ENCODE peak calls at places on chromosomes 11 and 22, in nine cellular contexts. S is transverse colon, N is adrenal gland, V is heart left ventricle, C is HCT116, A is body of pancreas, L is GM12891, Z is stomach, W is esophagus squamous epithelium. E is an unnamed sample.

GRCh38 chr11:28666632-28667031 is 558.4 kb downstream of the METTL15 start:
- DNase-seq in S (no peak), N (no peak), V (no peak), C (no peak), A (no peak), L (no peak), Z (no peak), W (no peak), E (no peak)

GRCh38 chr11:124745835-124746620 is 6.0 kb downstream of the VSIG2 start:
- DNase-seq in S (peak; percentile 68), N (no peak), V (no peak), C (no peak), A (no peak), L (peak; percentile 56), Z (no peak), W (no peak), E (peak; percentile 32)

GRCh38 chr22:36156515-36157419 is 3.8 kb downstream of the APOL3 start:
- DNase-seq in S (peak; percentile 76), N (peak; percentile 94), V (peak; percentile 91), C (no peak), A (peak; percentile 72), L (no peak), Z (peak; percentile 68), W (peak; percentile 11), E (peak; percentile 64)

GRCh38 chr11:78391424-78391823 is 26.2 kb downstream of the GAB2 start:
- DNase-seq in S (no peak), N (no peak), V (no peak), C (no peak), A (no peak), L (no peak), Z (no peak), W (no peak), E (no peak)

GRCh38 chr22:20406686-20407408 is 12.9 kb downstream of the ZNF74 start:
- DNase-seq in S (no peak), N (no peak), V (no peak), C (no peak), A (no peak), L (no peak), Z (no peak), W (no peak), E (no peak)

GRCh38 chr22:31253949-31254348 is 38.3 kb downstream of the PIK3IP1 start:
- DNase-seq in S (peak; percentile 73), N (no peak), V (peak; percentile 49), C (no peak), A (peak; percentile 91), L (no peak), Z (peak; percentile 89), W (no peak), E (no peak)

GRCh38 chr22:28909375-28909774 is 26.0 kb downstream of the ZNRF3 start:
- DNase-seq in S (no peak), N (no peak), V (no peak), C (no peak), A (no peak), L (no peak), Z (no peak), W (no peak), E (peak; percentile 38)

GRCh38 chr22:24485608-24486007 is 9.5 kb upstream of the UPB1 start:
- DNase-seq in S (no peak), N (no peak), V (no peak), C (no peak), A (no peak), L (no peak), Z (no peak), W (no peak), E (no peak)

GRCh38 chr11:46560300-46561025 is 33.4 kb downstream of the AMBRA1 start:
- DNase-seq in S (no peak), N (no peak), V (no peak), C (no peak), A (peak; percentile 20), L (no peak), Z (no peak), W (no peak), E (peak; percentile 71)

DNA sequence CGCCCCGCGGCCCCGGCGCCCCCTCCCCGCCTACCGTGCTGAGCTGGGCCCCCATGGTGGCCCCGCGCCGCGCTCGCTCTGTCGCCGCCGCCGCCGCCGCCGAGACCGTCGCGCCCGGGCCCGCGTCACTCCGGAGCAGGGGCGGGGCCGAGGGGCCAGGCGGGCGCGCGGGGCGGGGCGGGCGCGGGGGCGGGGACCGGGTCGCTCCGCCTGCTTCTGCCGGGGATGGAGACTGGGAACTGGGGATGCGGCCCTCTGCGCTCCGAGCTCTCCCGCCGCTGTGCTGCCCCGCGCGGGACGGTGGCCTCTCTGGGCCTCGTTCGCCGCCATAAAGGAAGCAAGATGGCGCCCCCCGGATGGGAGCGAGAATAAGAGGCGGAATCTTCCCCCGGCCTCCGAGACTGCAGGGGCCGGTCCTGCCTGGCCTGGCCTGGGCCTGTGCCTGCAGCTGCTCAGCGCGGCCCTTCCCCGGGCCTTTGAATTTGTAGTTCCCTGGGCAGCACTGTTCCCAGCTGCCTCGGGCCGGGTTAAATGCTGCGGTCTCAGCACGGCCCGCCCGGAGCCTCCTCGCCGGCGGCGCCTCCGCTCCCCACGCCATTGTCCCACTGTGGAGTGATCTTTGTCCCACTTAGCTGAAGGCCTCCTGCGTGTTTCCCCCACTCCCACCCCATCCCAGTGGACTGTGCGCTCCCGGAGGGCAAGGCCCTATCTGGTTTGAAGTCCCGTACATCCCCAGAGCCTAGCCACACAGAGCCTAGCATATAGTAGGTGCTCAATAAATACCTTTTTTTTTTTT is at the start of gene CYB5R3:
- DNase-seq in S (peak; percentile 88), N (peak; percentile 86), V (peak; percentile 88), C (peak; percentile 42), A (peak; percentile 83), L (peak; percentile 95), Z (peak; percentile 86), W (peak; percentile 36), E (peak; percentile 91)
- TF ChIP-seq POLR2A in S (no peak), N (peak; percentile 47), V (no peak), C (peak; percentile 50), A (no peak), L (peak; percentile 74), Z (no peak), W (no peak), E (no peak)

DNA sequence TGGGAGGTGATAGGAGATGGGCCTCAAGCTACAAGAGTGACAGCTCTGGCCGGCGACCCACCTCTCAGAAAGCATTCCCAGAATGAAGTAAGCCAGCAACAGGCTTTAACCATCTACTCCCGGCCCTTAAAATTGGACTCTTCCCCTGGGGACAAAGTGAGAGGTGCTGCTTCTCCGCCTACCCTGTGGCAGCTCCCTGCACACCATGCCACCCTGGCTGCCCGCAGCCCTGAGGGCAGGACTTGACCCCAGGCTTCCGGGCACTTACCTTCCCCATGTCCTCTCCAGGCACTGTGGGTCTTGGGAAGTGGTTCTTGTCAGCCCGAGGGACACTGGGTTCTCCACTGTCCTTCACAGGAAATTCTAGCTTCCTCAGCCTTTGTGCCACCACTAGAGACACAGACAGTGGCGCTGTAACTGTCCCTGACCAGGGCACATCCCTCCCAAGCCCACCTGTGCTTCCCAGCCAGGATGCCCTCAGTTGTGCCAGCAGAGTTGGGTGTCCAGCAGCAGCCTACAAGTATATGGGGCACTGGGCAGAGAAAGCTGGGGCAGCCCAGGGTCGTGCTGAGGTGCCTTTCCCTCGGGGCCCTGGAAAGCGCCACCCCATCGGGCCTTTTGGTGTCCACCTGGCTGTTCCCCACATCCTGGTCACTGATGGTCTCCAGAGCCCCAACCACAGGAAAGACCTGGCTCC is 28.9 kb downstream of the PPP2R1B start:
- DNase-seq in S (no peak), N (no peak), V (no peak), C (no peak), A (no peak), L (no peak), Z (no peak), W (no peak), E (no peak)
- TF ChIP-seq POLR2A in S (no peak), N (no peak), V (no peak), C (no peak), A (no peak), L (no peak), Z (no peak), W (no peak), E (no peak)

GRCh38 chr11:64001552-64002427 is 15.6 kb downstream of the OTUB1 start:
- DNase-seq in S (no peak), N (no peak), V (peak; percentile 43), C (no peak), A (no peak), L (no peak), Z (no peak), W (no peak), E (no peak)

GRCh38 chr11:63998558-63999348 is 12.5 kb downstream of the OTUB1 start:
- DNase-seq in S (no peak), N (no peak), V (no peak), C (no peak), A (no peak), L (no peak), Z (peak; percentile 65), W (no peak), E (no peak)

GRCh38 chr11:63999349-64000025 is 13.2 kb downstream of the OTUB1 start:
- DNase-seq in S (peak; percentile 50), N (peak; percentile 64), V (peak; percentile 44), C (no peak), A (peak; percentile 45), L (peak; percentile 86), Z (peak; percentile 85), W (no peak), E (peak; percentile 40)

GRCh38 chr11:64000740-64001514 is 14.7 kb downstream of the OTUB1 start:
- DNase-seq in S (no peak), N (no peak), V (no peak), C (no peak), A (no peak), L (no peak), Z (no peak), W (no peak), E (no peak)

DNA sequence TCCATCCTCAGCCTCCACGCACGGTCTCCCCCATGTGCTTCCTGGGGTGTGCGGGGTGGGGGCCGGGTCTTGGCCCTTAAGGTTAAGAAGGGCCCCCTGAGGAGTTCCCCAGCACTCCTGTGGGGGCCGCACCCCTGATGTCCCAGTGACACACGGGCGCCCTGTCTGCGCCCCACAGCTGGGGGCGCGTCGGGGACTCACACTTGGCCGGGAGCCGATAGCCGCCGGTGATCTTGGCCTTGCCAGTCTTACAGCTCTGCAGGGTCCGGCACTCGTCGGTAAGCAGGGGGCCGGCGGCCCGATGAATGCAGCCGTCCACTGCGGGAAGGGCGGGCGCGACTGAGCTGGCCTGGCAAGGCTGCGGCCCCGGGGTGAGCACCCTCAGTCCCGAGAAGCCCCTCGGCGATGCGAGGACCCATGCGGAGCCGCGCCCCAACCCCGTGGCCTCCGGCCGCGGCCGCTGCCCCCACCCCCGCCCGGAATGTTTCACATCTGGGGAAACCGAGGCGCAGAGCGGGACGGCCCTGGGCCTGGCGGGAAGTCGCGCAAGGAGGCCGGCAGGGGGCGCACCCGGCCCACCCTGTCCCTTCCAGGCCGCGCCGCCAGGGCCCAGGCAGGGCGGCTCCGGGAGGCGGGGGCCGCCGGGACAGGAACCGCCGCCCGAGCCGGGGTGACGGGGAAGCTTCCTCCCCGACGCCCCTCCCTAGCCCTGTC is 13.9 kb downstream of the OTUB1 start:
- DNase-seq in S (peak; percentile 71), N (peak; percentile 69), V (peak; percentile 72), C (no peak), A (peak; percentile 53), L (peak; percentile 97), Z (peak; percentile 80), W (no peak), E (peak; percentile 91)
- TF ChIP-seq POLR2A in S (no peak), N (no peak), V (no peak), C (no peak), A (no peak), L (no peak), Z (no peak), W (no peak), E (no peak)

DNA sequence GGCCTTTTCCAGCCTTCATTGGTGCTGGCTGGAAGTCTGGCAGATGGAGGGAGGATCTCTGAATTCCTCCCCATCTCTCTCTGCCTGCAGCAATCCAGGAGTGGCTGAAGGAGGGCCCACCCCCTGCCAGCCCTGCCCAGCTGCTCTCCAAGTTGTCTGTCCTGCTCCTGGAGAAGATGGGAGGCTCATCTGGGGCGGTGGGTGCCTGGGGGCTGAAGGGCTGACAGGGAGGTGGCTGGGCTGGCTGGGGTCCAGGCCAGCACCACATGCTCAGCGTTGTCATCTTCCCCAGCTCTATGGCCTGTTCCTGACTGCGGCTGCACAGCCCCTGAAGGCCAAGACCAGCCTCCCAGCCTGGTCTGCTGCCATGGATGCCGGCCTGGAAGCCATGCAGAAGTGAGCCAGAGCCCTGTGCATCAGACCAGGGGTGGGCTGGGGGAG is 12.2 kb downstream of the TKFC start:
- DNase-seq in S (no peak), N (peak; percentile 52), V (no peak), C (no peak), A (no peak), L (no peak), Z (no peak), W (no peak), E (no peak)
- TF ChIP-seq POLR2A in S (no peak), N (peak; percentile 24), V (no peak), C (no peak), A (no peak), L (no peak), Z (no peak), W (no peak), E (no peak)

E was measured in erythroblast.